ENCODE peak calls at places on chromosomes 6 and 20, in five cellular contexts. One of them, this sample, is unnamed.

GRCh38 chr20:64140421-64140820 is 23.8 kb upstream of the MYT1 start:
- DNase-seq in K562: no peak
- DNase-seq in H1: no peak
- DNase-seq in SK-N-SH: peak; percentile 9
- DNase-seq in GM12878: no peak
- DNase-seq in this sample: no peak

GRCh38 chr20:61694666-61695065 is 371.0 kb downstream of the TAF4 start:
- DNase-seq in SK-N-SH: no peak
- DNase-seq in H1: no peak
- DNase-seq in GM12878: no peak
- DNase-seq in K562: no peak
- DNase-seq in this sample: no peak

GRCh38 chr20:50111120-50111828 is 1.7 kb downstream of the UBE2V1 start:
- DNase-seq in SK-N-SH: no peak
- DNase-seq in K562: peak; percentile 51
- DNase-seq in H1: no peak
- DNase-seq in GM12878: no peak
- DNase-seq in this sample: no peak

GRCh38 chr6:2790588-2790987 is 25.4 kb downstream of the WRNIP1 start:
- DNase-seq in H1: no peak
- DNase-seq in GM12878: no peak
- DNase-seq in SK-N-SH: no peak
- DNase-seq in K562: no peak
- DNase-seq in this sample: no peak

GRCh38 chr6:31620586-31621319 is at the start of gene PRRC2A:
- DNase-seq in GM12878: no peak
- DNase-seq in H1: peak; percentile 43
- DNase-seq in SK-N-SH: peak; percentile 90
- DNase-seq in K562: peak; percentile 89
- DNase-seq in this sample: peak; percentile 75

GRCh38 chr20:62772994-62773858 is 23.0 kb upstream of the MRGBP start:
- DNase-seq in GM12878: no peak
- DNase-seq in H1: no peak
- DNase-seq in SK-N-SH: no peak
- DNase-seq in K562: no peak
- DNase-seq in this sample: no peak

GRCh38 chr20:21994203-21994602 is 288.7 kb downstream of the PAX1 start:
- DNase-seq in SK-N-SH: no peak
- DNase-seq in GM12878: no peak
- DNase-seq in K562: no peak
- DNase-seq in H1: no peak
- DNase-seq in this sample: no peak

GRCh38 chr6:44113396-44113795 is 13.9 kb downstream of the MRPL14 start:
- DNase-seq in GM12878: no peak
- DNase-seq in SK-N-SH: peak; percentile 31
- DNase-seq in K562: no peak
- DNase-seq in H1: no peak
- DNase-seq in this sample: no peak

GRCh38 chr20:18645851-18646250 is 58.0 kb downstream of the DTD1 start:
- DNase-seq in H1: no peak
- DNase-seq in K562: no peak
- DNase-seq in SK-N-SH: no peak
- DNase-seq in GM12878: no peak
- DNase-seq in this sample: no peak

GRCh38 chr6:44053760-44054556 is 73.3 kb downstream of the MRPL14 start:
- DNase-seq in GM12878: no peak
- DNase-seq in SK-N-SH: no peak
- DNase-seq in H1: no peak
- DNase-seq in K562: no peak
- DNase-seq in this sample: no peak

GRCh38 chr6:128569737-128570438 is 49.5 kb upstream of the PTPRK start:
- DNase-seq in H1: peak; percentile 29
- DNase-seq in GM12878: no peak
- DNase-seq in SK-N-SH: no peak
- DNase-seq in K562: no peak
- DNase-seq in this sample: no peak

GRCh38 chr6:170147832-170148708 is 142.8 kb downstream of the DLL1 start:
- DNase-seq in H1: no peak
- DNase-seq in SK-N-SH: no peak
- DNase-seq in K562: no peak
- DNase-seq in GM12878: no peak
- DNase-seq in this sample: no peak

GRCh38 chr20:61864481-61864880 is 201.2 kb downstream of the TAF4 start:
- DNase-seq in GM12878: no peak
- DNase-seq in H1: no peak
- DNase-seq in K562: no peak
- DNase-seq in SK-N-SH: no peak
- DNase-seq in this sample: no peak

GRCh38 chr20:31927758-31928157 is 24.1 kb downstream of the PDRG1 start:
- DNase-seq in SK-N-SH: no peak
- DNase-seq in GM12878: no peak
- DNase-seq in H1: no peak
- DNase-seq in K562: no peak
- DNase-seq in this sample: no peak

GRCh38 chr6:121668259-121668658 is 232.8 kb downstream of the GJA1 start:
- DNase-seq in GM12878: no peak
- DNase-seq in H1: no peak
- DNase-seq in SK-N-SH: no peak
- DNase-seq in K562: no peak
- DNase-seq in this sample: no peak

GRCh38 chr20:24634855-24635254 is 165.4 kb downstream of the SYNDIG1 start:
- DNase-seq in SK-N-SH: no peak
- DNase-seq in GM12878: no peak
- DNase-seq in H1: no peak
- DNase-seq in K562: peak; percentile 69
- DNase-seq in this sample: no peak

GRCh38 chr6:12196326-12196936 is 93.7 kb upstream of the EDN1 start:
- DNase-seq in H1: no peak
- DNase-seq in SK-N-SH: no peak
- DNase-seq in GM12878: no peak
- DNase-seq in K562: no peak
- DNase-seq in this sample: no peak

GRCh38 chr20:32961956-32962517 is 42.2 kb downstream of the SUN5 start:
- DNase-seq in SK-N-SH: peak; percentile 3
- DNase-seq in H1: no peak
- DNase-seq in K562: no peak
- DNase-seq in GM12878: no peak
- DNase-seq in this sample: no peak

DNA sequence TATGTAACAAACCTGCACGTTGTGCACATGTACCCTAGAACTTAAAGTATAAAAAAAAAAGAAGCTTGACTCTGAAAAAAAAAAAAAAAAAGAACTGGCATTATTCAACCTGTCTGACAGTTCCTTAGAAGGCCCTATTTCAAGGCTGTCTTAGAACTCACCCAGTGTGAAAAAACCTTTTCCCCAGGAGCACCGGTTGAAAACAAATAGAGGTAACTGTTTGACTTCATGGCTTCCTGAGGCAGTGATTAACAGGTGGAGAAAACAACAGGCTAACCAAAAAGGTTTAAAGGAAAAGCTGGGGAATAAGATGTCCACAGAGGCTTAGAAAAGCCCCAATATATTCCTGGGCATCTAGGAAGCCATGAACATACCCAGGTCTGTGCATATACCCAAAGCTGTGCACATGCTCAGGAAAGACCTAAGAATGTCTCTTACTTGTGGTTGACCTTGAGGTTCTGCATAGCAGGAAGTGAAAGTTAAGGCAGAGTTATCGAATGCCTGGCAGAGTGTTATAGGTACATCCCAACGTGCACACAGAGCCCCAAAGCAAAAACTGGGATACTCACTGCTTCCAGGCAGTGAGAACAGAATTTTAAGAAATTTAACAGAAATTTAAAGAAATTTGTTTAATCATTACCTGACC is 7.0 kb downstream of the UQCC1 start:
- DNase-seq in SK-N-SH: no peak
- DNase-seq in GM12878: peak; percentile 51
- DNase-seq in H1: no peak
- DNase-seq in K562: no peak
- DNase-seq in this sample: peak; percentile 30
- TF ChIP-seq TAF1 in SK-N-SH: no peak
- TF ChIP-seq TAF1 in GM12878: no peak
- TF ChIP-seq TAF1 in H1: no peak
- TF ChIP-seq TAF1 in K562: no peak
- TF ChIP-seq TAF1 in this sample: no peak

GRCh38 chr6:127457444-127458064 is 1.6 kb downstream of the KIAA0408 start:
- DNase-seq in SK-N-SH: no peak
- DNase-seq in H1: no peak
- DNase-seq in K562: no peak
- DNase-seq in GM12878: no peak
- DNase-seq in this sample: no peak
- TF ChIP-seq TAF1 in SK-N-SH: no peak
- TF ChIP-seq TAF1 in H1: no peak
- TF ChIP-seq TAF1 in K562: no peak
- TF ChIP-seq TAF1 in GM12878: no peak
- TF ChIP-seq TAF1 in this sample: no peak

GRCh38 chr6:125749112-125749863 is at the start of gene HEY2:
- DNase-seq in SK-N-SH: peak; percentile 99
- DNase-seq in H1: no peak
- DNase-seq in K562: peak; percentile 99
- DNase-seq in GM12878: peak; percentile 33
- DNase-seq in this sample: peak; percentile 86

GRCh38 chr6:125748534-125749111 is 809 bp upstream of the HEY2 start:
- DNase-seq in SK-N-SH: peak; percentile 36
- DNase-seq in H1: no peak
- DNase-seq in GM12878: no peak
- DNase-seq in K562: no peak
- DNase-seq in this sample: no peak

GRCh38 chr6:125746731-125747588 is 2.5 kb upstream of the HEY2 start:
- DNase-seq in GM12878: no peak
- DNase-seq in K562: peak; percentile 58
- DNase-seq in H1: peak; percentile 64
- DNase-seq in SK-N-SH: no peak
- DNase-seq in this sample: no peak

GRCh38 chr6:125746019-125746414 is 3.4 kb upstream of the HEY2 start:
- DNase-seq in H1: no peak
- DNase-seq in SK-N-SH: no peak
- DNase-seq in GM12878: no peak
- DNase-seq in K562: no peak
- DNase-seq in this sample: no peak

DNA sequence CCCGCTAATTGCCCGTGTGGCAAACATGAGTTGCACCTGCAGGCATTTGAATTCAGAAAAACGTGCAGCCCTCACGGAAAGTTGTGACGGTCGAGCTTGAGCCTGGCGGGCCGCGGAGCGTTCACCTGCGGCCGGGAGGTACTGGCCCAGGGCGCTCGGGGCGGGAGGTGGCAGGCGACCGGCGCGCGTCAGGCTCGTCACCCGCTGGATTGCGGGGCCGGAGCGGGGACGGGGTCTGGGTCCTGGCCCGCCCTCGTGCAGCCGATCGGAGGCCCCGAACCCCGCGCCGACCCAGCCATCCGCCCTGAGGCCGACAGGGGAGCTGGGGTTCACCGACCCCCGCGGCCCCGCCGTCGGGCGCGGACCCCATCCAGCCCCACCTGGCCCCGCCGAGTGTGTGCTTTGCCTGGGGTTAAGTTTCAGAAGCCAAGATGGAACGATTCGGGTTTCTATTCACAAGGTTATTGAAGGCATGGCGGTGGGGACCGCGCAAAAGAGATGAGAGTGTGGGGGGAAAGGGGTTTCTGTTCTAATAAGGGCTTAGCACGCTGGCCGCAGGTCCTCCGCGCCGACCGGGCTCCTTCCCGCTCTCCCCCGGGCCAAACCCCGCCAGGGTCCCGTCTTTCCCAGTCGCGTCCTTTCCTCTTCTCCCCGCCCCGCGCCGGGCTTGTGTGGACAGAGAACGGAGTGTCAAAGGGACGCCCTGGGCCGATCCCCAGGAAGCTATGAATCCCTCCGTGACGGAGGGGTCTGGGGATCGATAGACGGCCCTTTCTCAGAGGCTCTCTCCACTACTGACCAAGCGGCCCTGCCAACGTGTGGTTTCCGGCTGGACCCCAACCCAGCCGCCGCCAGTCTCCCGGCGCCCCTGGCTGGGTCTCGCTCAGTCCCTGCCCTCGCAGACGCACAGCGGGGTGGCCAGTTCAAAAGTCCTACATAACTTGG is 1.6 kb upstream of the HEY2 start:
- DNase-seq in K562: peak; percentile 18
- DNase-seq in GM12878: no peak
- DNase-seq in SK-N-SH: peak; percentile 52
- DNase-seq in H1: no peak
- DNase-seq in this sample: no peak
- TF ChIP-seq TAF1 in K562: no peak
- TF ChIP-seq TAF1 in GM12878: no peak
- TF ChIP-seq TAF1 in SK-N-SH: no peak
- TF ChIP-seq TAF1 in H1: peak; percentile 4
- TF ChIP-seq TAF1 in this sample: no peak

DNA sequence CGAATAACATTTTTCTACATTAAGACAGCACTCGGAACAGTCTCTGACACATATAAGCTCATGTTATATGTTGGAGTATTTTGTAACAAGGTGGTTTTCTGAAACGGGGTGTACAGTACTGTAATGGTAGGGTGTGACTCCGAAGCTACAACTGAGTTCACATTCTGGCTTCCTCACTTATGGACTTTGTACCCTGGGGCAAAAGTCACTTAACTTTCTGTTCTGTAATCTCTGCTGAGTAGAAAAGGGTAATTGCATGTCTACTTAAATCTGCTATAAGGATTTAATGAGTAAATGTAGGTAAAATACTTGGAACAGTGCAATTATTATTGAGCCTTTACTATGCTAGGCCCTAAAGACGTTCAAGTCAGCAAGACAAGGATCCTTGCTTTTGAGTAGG is 4.7 kb upstream of the LTV1 start:
- DNase-seq in K562: no peak
- DNase-seq in GM12878: no peak
- DNase-seq in SK-N-SH: no peak
- DNase-seq in H1: no peak
- DNase-seq in this sample: no peak
- TF ChIP-seq TAF1 in K562: no peak
- TF ChIP-seq TAF1 in GM12878: no peak
- TF ChIP-seq TAF1 in SK-N-SH: no peak
- TF ChIP-seq TAF1 in H1: no peak
- TF ChIP-seq TAF1 in this sample: no peak

GRCh38 chr6:148969679-148970078 is 222.8 kb downstream of the UST start:
- DNase-seq in K562: no peak
- DNase-seq in SK-N-SH: no peak
- DNase-seq in GM12878: no peak
- DNase-seq in H1: no peak
- DNase-seq in this sample: no peak
- TF ChIP-seq TAF1 in K562: no peak
- TF ChIP-seq TAF1 in SK-N-SH: no peak
- TF ChIP-seq TAF1 in GM12878: no peak
- TF ChIP-seq TAF1 in H1: peak; percentile 37
- TF ChIP-seq TAF1 in this sample: no peak

This sample was measured in GM12891.